ENCODE peak calls at places on chromosomes 13 and 19, in eight cellular contexts. L is pancreas, Q is tibial nerve, Y is fibroblast of lung, A is transverse colon, K is heart right ventricle, O is adrenal gland, Z is neuronal stem cell. I is an unnamed sample.

GRCh38 chr13:98496239-98496668 is 80.7 kb downstream of the STK24 start:
- DNase-seq in L (no peak), Q (peak; percentile 69), Y (no peak), A (peak; percentile 45), K (no peak), O (no peak), Z (no peak), I (no peak)

GRCh38 chr19:36377541-36378178 is 1.3 kb downstream of the ZFP14 start:
- DNase-seq in L (no peak), Q (no peak), Y (no peak), A (no peak), K (no peak), O (no peak), Z (no peak), I (no peak)

GRCh38 chr13:49996166-49996915 is 501 bp upstream of the TRIM13 start:
- DNase-seq in L (peak; percentile 97), Q (peak; percentile 89), Y (peak; percentile 93), A (peak; percentile 95), K (peak; percentile 93), O (peak; percentile 95), Z (peak; percentile 90), I (peak; percentile 95)

GRCh38 chr13:109782823-109783411 is 3.5 kb downstream of the IRS2 start:
- DNase-seq in L (peak; percentile 76), Q (no peak), Y (no peak), A (no peak), K (no peak), O (no peak), Z (no peak), I (peak; percentile 55)

GRCh38 chr13:102045713-102046112 is 356.1 kb downstream of the FGF14 start:
- DNase-seq in L (no peak), Q (no peak), Y (no peak), A (no peak), K (no peak), O (no peak), Z (peak; percentile 9), I (no peak)

GRCh38 chr13:73204916-73205315 is 146.1 kb downstream of the KLF5 start:
- DNase-seq in L (no peak), Q (no peak), Y (no peak), A (no peak), K (no peak), O (no peak), Z (no peak), I (no peak)

GRCh38 chr19:32682317-32682716 is 6.7 kb downstream of the RGS9BP start:
- DNase-seq in L (no peak), Q (no peak), Y (no peak), A (no peak), K (no peak), O (no peak), Z (no peak), I (no peak)

GRCh38 chr19:34141036-34141435 is 31.3 kb upstream of the LSM14A start:
- DNase-seq in L (no peak), Q (no peak), Y (no peak), A (no peak), K (no peak), O (no peak), Z (no peak), I (no peak)

GRCh38 chr13:46173656-46174055 is 8.3 kb downstream of the LCP1 start:
- DNase-seq in L (no peak), Q (no peak), Y (no peak), A (no peak), K (no peak), O (no peak), Z (no peak), I (no peak)

GRCh38 chr13:106499905-106500304 is 35.6 kb downstream of the EFNB2 start:
- DNase-seq in L (no peak), Q (no peak), Y (peak; percentile 80), A (no peak), K (no peak), O (no peak), Z (no peak), I (no peak)

GRCh38 chr13:46010148-46010547 is 42.4 kb downstream of the ZC3H13 start:
- DNase-seq in L (no peak), Q (no peak), Y (no peak), A (no peak), K (no peak), O (no peak), Z (no peak), I (no peak)

GRCh38 chr19:30116984-30117555 is 175.0 kb downstream of the URI1 start:
- DNase-seq in L (no peak), Q (no peak), Y (no peak), A (no peak), K (no peak), O (no peak), Z (no peak), I (no peak)

GRCh38 chr19:10246511-10246910 is 5.5 kb upstream of the MRPL4 start:
- DNase-seq in L (no peak), Q (no peak), Y (no peak), A (no peak), K (no peak), O (no peak), Z (no peak), I (no peak)

GRCh38 chr19:33718668-33719259 is 77.9 kb upstream of the KCTD15 start:
- DNase-seq in L (no peak), Q (no peak), Y (no peak), A (no peak), K (no peak), O (no peak), Z (no peak), I (no peak)

GRCh38 chr19:35408284-35409171 is 37.7 kb downstream of the GPR42 start:
- DNase-seq in L (no peak), Q (no peak), Y (no peak), A (no peak), K (no peak), O (no peak), Z (no peak), I (no peak)

GRCh38 chr13:48456546-48456945 is 43.6 kb upstream of the LPAR6 start:
- DNase-seq in L (no peak), Q (no peak), Y (no peak), A (no peak), K (no peak), O (no peak), Z (no peak), I (no peak)

GRCh38 chr19:55066107-55066709 is 3.3 kb upstream of the RDH13 start:
- DNase-seq in L (no peak), Q (no peak), Y (no peak), A (no peak), K (no peak), O (no peak), Z (no peak), I (no peak)

GRCh38 chr13:50735071-50735470 is 108.4 kb downstream of the DLEU7 start:
- DNase-seq in L (no peak), Q (no peak), Y (no peak), A (no peak), K (no peak), O (no peak), Z (no peak), I (no peak)

GRCh38 chr19:47573076-47574026 is at the start of gene ZNF541:
- DNase-seq in L (peak; percentile 69), Q (peak; percentile 37), Y (peak; percentile 42), A (peak; percentile 61), K (peak; percentile 54), O (peak; percentile 75), Z (no peak), I (no peak)

GRCh38 chr19:35657904-35658700 is 8.2 kb upstream of the UPK1A start:
- DNase-seq in L (no peak), Q (no peak), Y (peak; percentile 11), A (no peak), K (no peak), O (no peak), Z (no peak), I (no peak)

GRCh38 chr19:3796358-3796757 is 10.2 kb upstream of the MATK start:
- DNase-seq in L (no peak), Q (no peak), Y (no peak), A (no peak), K (no peak), O (no peak), Z (no peak), I (no peak)

GRCh38 chr19:49679832-49680472 is 2.9 kb downstream of the PRMT1 start:
- DNase-seq in L (no peak), Q (no peak), Y (no peak), A (no peak), K (no peak), O (peak; percentile 38), Z (no peak), I (no peak)

GRCh38 chr13:106083620-106084350 is 451.7 kb downstream of the EFNB2 start:
- DNase-seq in L (no peak), Q (no peak), Y (peak; percentile 47), A (peak; percentile 43), K (peak; percentile 32), O (no peak), Z (no peak), I (no peak)

GRCh38 chr19:29120471-29120870 is 92.5 kb downstream of the UQCRFS1 start:
- DNase-seq in L (no peak), Q (no peak), Y (no peak), A (no peak), K (no peak), O (no peak), Z (no peak), I (no peak)

GRCh38 chr19:33098023-33098652 is 17.2 kb downstream of the GPATCH1 start:
- DNase-seq in L (no peak), Q (no peak), Y (no peak), A (peak; percentile 39), K (no peak), O (no peak), Z (no peak), I (no peak)

GRCh38 chr13:98284677-98285076 is 107.6 kb upstream of the RNF113B start:
- DNase-seq in L (no peak), Q (no peak), Y (no peak), A (no peak), K (no peak), O (no peak), Z (no peak), I (no peak)

GRCh38 chr13:38607136-38607535 is 79.7 kb upstream of the FREM2 start:
- DNase-seq in L (no peak), Q (no peak), Y (peak; percentile 10), A (no peak), K (no peak), O (no peak), Z (no peak), I (no peak)

GRCh38 chr19:52198678-52199077 is 8.8 kb downstream of the PPP2R1A start:
- DNase-seq in L (no peak), Q (no peak), Y (no peak), A (no peak), K (no peak), O (no peak), Z (no peak), I (no peak)
- H3K36me3 ChIP-seq in L (peaks cover 18% of the 10 kb centered on the region), Q (peaks cover 66% of the 10 kb centered on the region), Y (peaks cover 21% of the 10 kb centered on the region), A (no peaks in the 10 kb centered on the region), K (peaks cover 9% of the 10 kb centered on the region), O (no peaks in the 10 kb centered on the region), Z (peaks cover 97% of the 10 kb centered on the region), I (peaks cover 74% of the 10 kb centered on the region)

GRCh38 chr13:25778302-25778701 is 273.5 kb downstream of the SHISA2 start:
- DNase-seq in L (no peak), Q (no peak), Y (no peak), A (no peak), K (no peak), O (no peak), Z (no peak), I (no peak)
- H3K4me3 ChIP-seq in L (no peak overlapping the region), Q (no peak overlapping the region), Y (no peak overlapping the region), A (no peak overlapping the region), K (no peak overlapping the region), O (no peak overlapping the region), Z (no peak overlapping the region), I (no peak overlapping the region)

GRCh38 chr13:43640476-43640875 is 146.3 kb downstream of the ENOX1 start:
- DNase-seq in L (no peak), Q (no peak), Y (no peak), A (no peak), K (no peak), O (no peak), Z (no peak), I (no peak)
- H3K36me3 ChIP-seq in L (no peaks in the 10 kb centered on the region), Q (no peaks in the 10 kb centered on the region), Y (no peaks in the 10 kb centered on the region), A (no peaks in the 10 kb centered on the region), K (no peaks in the 10 kb centered on the region), O (no peaks in the 10 kb centered on the region), Z (no peaks in the 10 kb centered on the region), I (no peaks in the 10 kb centered on the region)

GRCh38 chr19:42402376-42403116 is 12.4 kb upstream of the CNFN start:
- DNase-seq in L (no peak), Q (no peak), Y (no peak), A (no peak), K (no peak), O (no peak), Z (no peak), I (no peak)
- H3K4me3 ChIP-seq in L (peak overlapping the region; percentile 43), Q (no peak overlapping the region), Y (no peak overlapping the region), A (no peak overlapping the region), K (peak overlapping the region; percentile 59), O (no peak overlapping the region), Z (peak overlapping the region; percentile 93), I (peak overlapping the region; percentile 73)